ENCODE peak calls at places on chromosomes 3 and 15, in nine cellular contexts. I, W, J, H, Z, K, O, E and D are unnamed samples. For H3K9me3, the result is how much of the 10 kb centered on the place peaks cover.

GRCh38 chr3:8822141-8822540 is 52.7 kb upstream of the OXTR start:
- DNase-seq in K (no peak), J (peak), I (no peak), O (no peak), H (no peak), E (peak), Z (no peak), W (peak), D (no peak)

GRCh38 chr3:191790934-191791333 is 330.0 kb downstream of the PYDC2 start:
- DNase-seq in Z (no peak), W (no peak), I (no peak), K (no peak), O (no peak), E (no peak), H (no peak), J (no peak), D (no peak)

GRCh38 chr3:39705351-39705900 is 104.0 kb upstream of the MYRIP start:
- DNase-seq in Z (no peak), H (no peak), O (no peak), W (no peak), E (no peak), J (peak), K (no peak), I (no peak), D (no peak)

GRCh38 chr3:12903000-12903800 is 61.8 kb upstream of the RPL32 start:
- DNase-seq in E (no peak), H (no peak), Z (no peak), W (no peak), O (no peak), K (no peak), J (no peak), I (no peak), D (no peak)

GRCh38 chr15:39585394-39585841 is 4.5 kb downstream of the THBS1 start:
- DNase-seq in K (no peak), E (peak), J (peak), H (no peak), W (peak), O (no peak), Z (no peak), I (no peak), D (no peak)

GRCh38 chr15:87567399-87567798 is 689.1 kb downstream of the NTRK3 start:
- DNase-seq in I (no peak), J (no peak), H (no peak), Z (no peak), K (no peak), W (no peak), O (no peak), E (no peak), D (no peak)

GRCh38 chr3:102069211-102069662 is 219.9 kb downstream of the NFKBIZ start:
- DNase-seq in K (no peak), Z (peak), H (no peak), E (peak), I (no peak), W (peak), J (peak), O (no peak), D (no peak)

GRCh38 chr3:7759630-7760029 is 742.0 kb upstream of the LMCD1 start:
- DNase-seq in I (no peak), J (no peak), Z (no peak), E (no peak), O (no peak), W (no peak), H (no peak), K (no peak), D (no peak)

GRCh38 chr3:85821130-85821756 is 862.5 kb downstream of the CADM2 start:
- DNase-seq in K (no peak), W (peak), Z (peak), J (peak), I (peak), E (no peak), H (no peak), O (no peak), D (peak)

GRCh38 chr15:83775738-83776137 is 121.8 kb downstream of the ADAMTSL3 start:
- DNase-seq in H (no peak), J (peak), K (no peak), E (no peak), I (no peak), O (no peak), Z (no peak), W (peak), D (no peak)

GRCh38 chr3:47851888-47852603 is 49.1 kb downstream of the DHX30 start:
- DNase-seq in I (no peak), O (no peak), K (no peak), Z (no peak), H (no peak), W (no peak), E (no peak), J (no peak), D (no peak)

GRCh38 chr3:56251343-56251945 is 216.8 kb downstream of the ERC2 start:
- DNase-seq in K (no peak), W (peak), H (no peak), O (no peak), E (peak), J (peak), Z (peak), I (peak), D (peak)

GRCh38 chr3:125668804-125669203 is 73.5 kb upstream of the OSBPL11 start:
- DNase-seq in E (no peak), J (no peak), I (no peak), W (no peak), O (no peak), K (no peak), Z (no peak), H (no peak), D (no peak)

GRCh38 chr3:121894191-121894990 is at the start of gene SLC15A2:
- DNase-seq in H (no peak), I (no peak), W (no peak), J (peak), O (no peak), E (no peak), K (peak), Z (peak), D (no peak)

GRCh38 chr3:101010316-101010715 is 17.1 kb upstream of the ABI3BP start:
- DNase-seq in W (no peak), I (no peak), J (peak), K (no peak), Z (no peak), O (no peak), H (no peak), E (peak), D (no peak)

GRCh38 chr3:129312021-129312639 is 33.5 kb downstream of the HMCES start:
- DNase-seq in J (no peak), K (no peak), Z (no peak), H (no peak), W (peak), E (peak), O (no peak), I (no peak), D (no peak)

GRCh38 chr15:94026458-94026967 is 204.8 kb upstream of the MCTP2 start:
- DNase-seq in E (peak), I (no peak), Z (peak), H (no peak), W (peak), O (no peak), J (peak), K (no peak), D (peak)

GRCh38 chr3:169946336-169946735 is 20.3 kb upstream of the SEC62 start:
- DNase-seq in W (no peak), I (no peak), J (no peak), K (no peak), E (no peak), H (no peak), O (no peak), Z (no peak), D (no peak)

GRCh38 chr3:178982138-178982537 is 89.5 kb downstream of the ZMAT3 start:
- DNase-seq in O (no peak), I (no peak), K (no peak), Z (no peak), W (peak), J (no peak), E (peak), H (no peak), D (no peak)
- H3K9me3 ChIP-seq in O (under half), I (under half), K (under half), Z (under half), W (under half), J (under half), E (under half), H (under half), D (under half)

GRCh38 chr3:32181370-32181769 is 57.1 kb upstream of the CMTM8 start:
- DNase-seq in J (no peak), O (no peak), H (no peak), E (no peak), I (peak), K (no peak), W (no peak), Z (no peak), D (no peak)
- TF ChIP-seq CTCF in J (no peak), O (no peak), H (no peak), E (no peak), I (no peak), K (no peak), W (no peak), Z (no peak), D (no peak)

DNA sequence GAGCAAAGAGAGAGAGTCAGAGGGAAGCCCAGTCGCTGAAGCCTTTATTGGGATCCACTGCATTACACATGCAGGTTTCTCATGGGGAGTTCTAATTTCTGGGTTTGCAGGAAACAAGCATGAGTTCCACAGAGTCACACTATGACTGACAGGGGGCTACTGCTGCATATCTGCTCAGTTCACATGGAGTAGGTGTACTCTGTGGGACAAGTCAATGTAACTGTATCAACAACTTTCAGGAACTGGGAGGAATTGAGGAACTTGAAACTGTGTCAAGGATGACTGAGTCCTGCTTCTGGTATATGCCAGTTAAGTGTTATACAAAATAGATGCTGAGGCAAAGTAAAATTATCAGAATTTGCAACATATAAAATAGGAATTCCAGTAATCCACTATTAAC is 110.8 kb downstream of the NPAP1 start:
- DNase-seq in W (no peak), Z (no peak), I (no peak), J (no peak), E (no peak), H (no peak), O (no peak), K (no peak), D (no peak)
- H3K9me3 ChIP-seq in W (under half), Z (under half), I (under half), J (under half), E (under half), H (under half), O (under half), K (under half), D (under half)

GRCh38 chr3:119352863-119353527 is 58.8 kb downstream of the ARHGAP31 start:
- DNase-seq in W (peak), K (no peak), I (peak), J (peak), H (no peak), E (peak), O (no peak), Z (peak), D (no peak)
- TF ChIP-seq CTCF in W (peak), K (no peak), I (peak), J (peak), H (peak), E (peak), O (no peak), Z (peak), D (peak)